ENCODE peak calls at places on chromosomes 11 and 22, in nine cellular contexts. F is CD8-positive, alpha-beta memory T cell; A is right cardiac atrium; X is mammary epithelial cell; G is heart left ventricle; T is tibial artery; C is aorta; N is MM.1S; Z is A549. O is an unnamed sample.
A peak's percentile ranks its signal among the peaks of the same experiment; 100 is the strongest.

GRCh38 chr22:19149047-19149883 is 827 bp downstream of the GSC2 start:
- DNase-seq in F (peak; percentile 20), A (no peak), X (peak; percentile 42), G (no peak), T (no peak), C (no peak), N (no peak), Z (no peak), O (no peak)

GRCh38 chr22:38554281-38554680 is 15.7 kb downstream of the DMC1 start:
- DNase-seq in F (no peak), A (no peak), X (peak; percentile 8), G (no peak), T (no peak), C (no peak), N (no peak), Z (no peak), O (no peak)

GRCh38 chr11:69703711-69704507 is at the start of gene FGF19:
- DNase-seq in F (no peak), A (peak; percentile 34), X (peak; percentile 22), G (no peak), T (no peak), C (no peak), N (no peak), Z (peak; percentile 33), O (no peak)

GRCh38 chr11:518463-519202 is 11.6 kb upstream of the RNH1 start:
- DNase-seq in F (peak; percentile 85), A (peak; percentile 95), X (peak; percentile 97), G (peak; percentile 86), T (peak; percentile 97), C (peak; percentile 94), N (no peak), Z (peak; percentile 93), O (no peak)

GRCh38 chr11:76772100-76772782 is 10.9 kb upstream of the TSKU start:
- DNase-seq in F (no peak), A (no peak), X (no peak), G (no peak), T (no peak), C (no peak), N (no peak), Z (no peak), O (no peak)

GRCh38 chr11:1749020-1749758 is 1.2 kb downstream of the IFITM10 start:
- DNase-seq in F (no peak), A (peak; percentile 68), X (peak; percentile 44), G (no peak), T (peak; percentile 78), C (peak; percentile 72), N (no peak), Z (no peak), O (no peak)

GRCh38 chr22:43183496-43184263 is 3.3 kb downstream of the TTLL12 start:
- DNase-seq in F (no peak), A (peak; percentile 28), X (peak; percentile 21), G (no peak), T (no peak), C (peak; percentile 34), N (no peak), Z (no peak), O (no peak)

GRCh38 chr11:118230088-118230487 is 5.3 kb upstream of the JAML start:
- DNase-seq in F (peak; percentile 79), A (no peak), X (no peak), G (no peak), T (no peak), C (no peak), N (no peak), Z (no peak), O (no peak)

GRCh38 chr11:23078289-23078971 is 218.2 kb upstream of the CCDC179 start:
- DNase-seq in F (no peak), A (no peak), X (peak; percentile 4), G (no peak), T (no peak), C (no peak), N (no peak), Z (no peak), O (no peak)

GRCh38 chr11:112380464-112380863 is 119.8 kb upstream of the PLET1 start:
- DNase-seq in F (no peak), A (no peak), X (no peak), G (no peak), T (no peak), C (no peak), N (no peak), Z (no peak), O (no peak)

GRCh38 chr11:61814242-61814957 is 2.4 kb downstream of the FADS1 start:
- DNase-seq in F (no peak), A (no peak), X (peak; percentile 17), G (peak; percentile 47), T (peak; percentile 76), C (no peak), N (no peak), Z (no peak), O (no peak)

GRCh38 chr11:47372422-47372821 is 5.9 kb downstream of the SPI1 start:
- DNase-seq in F (no peak), A (peak; percentile 10), X (no peak), G (no peak), T (no peak), C (no peak), N (no peak), Z (no peak), O (no peak)

GRCh38 chr22:37440875-37441274 is 13.6 kb upstream of the ELFN2 start:
- DNase-seq in F (no peak), A (no peak), X (no peak), G (no peak), T (no peak), C (peak; percentile 5), N (no peak), Z (no peak), O (no peak)

GRCh38 chr11:57761301-57762234 is at the start of gene CTNND1:
- DNase-seq in F (no peak), A (peak; percentile 90), X (peak; percentile 97), G (peak; percentile 90), T (peak; percentile 95), C (peak; percentile 91), N (no peak), Z (peak; percentile 99), O (peak; percentile 89)

DNA sequence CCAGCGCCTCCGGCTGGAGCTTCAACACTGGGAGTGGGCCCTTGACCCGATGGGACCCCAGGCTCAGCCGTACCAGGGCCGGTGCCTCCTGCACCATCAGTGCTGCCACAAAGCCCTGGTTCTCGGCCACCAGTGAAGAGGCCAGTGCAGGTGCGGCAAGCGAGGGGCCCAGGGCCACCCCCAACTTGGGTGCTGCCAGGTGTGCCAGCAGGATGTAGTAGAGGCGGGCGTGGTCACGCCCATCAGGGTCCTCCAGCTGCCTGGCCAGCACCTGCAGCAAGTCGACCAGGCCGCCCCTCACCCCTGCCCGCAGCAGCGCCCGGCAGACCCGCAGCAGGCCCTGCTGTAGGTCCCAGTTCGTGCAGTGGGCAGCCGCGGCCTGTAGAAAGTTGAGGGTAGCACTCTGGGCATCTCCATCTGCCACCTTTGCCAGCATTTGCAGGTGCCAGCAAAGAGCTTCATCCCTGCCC is 2.3 kb downstream of the AP5B1 start:
- DNase-seq in F (no peak), A (no peak), X (no peak), G (no peak), T (peak; percentile 65), C (no peak), N (no peak), Z (no peak), O (no peak)
- H3K27ac ChIP-seq in F (no peak overlapping the region), A (no peak overlapping the region), X (no peak overlapping the region), G (no peak overlapping the region), T (no peak overlapping the region), C (no peak overlapping the region), N (no peak overlapping the region), Z (no peak overlapping the region), O (no peak overlapping the region)

GRCh38 chr11:131955901-131956300 is 585.5 kb downstream of the NTM start:
- DNase-seq in F (no peak), A (no peak), X (no peak), G (no peak), T (no peak), C (no peak), N (no peak), Z (no peak), O (no peak)
- H3K27ac ChIP-seq in F (no peak overlapping the region), A (no peak overlapping the region), X (no peak overlapping the region), G (no peak overlapping the region), T (no peak overlapping the region), C (no peak overlapping the region), N (no peak overlapping the region), Z (no peak overlapping the region), O (no peak overlapping the region)

GRCh38 chr11:7613394-7613720 is 59.9 kb downstream of the CYB5R2 start:
- DNase-seq in F (no peak), A (no peak), X (peak; percentile 33), G (no peak), T (no peak), C (no peak), N (no peak), Z (no peak), O (no peak)
- H3K27ac ChIP-seq in F (no peak overlapping the region), A (no peak overlapping the region), X (no peak overlapping the region), G (no peak overlapping the region), T (peak overlapping the region; percentile 31), C (peak overlapping the region; percentile 67), N (peak overlapping the region; percentile 58), Z (peak overlapping the region; percentile 27), O (no peak overlapping the region)

GRCh38 chr11:129894281-129895125 is 875 bp downstream of the NFRKB start:
- DNase-seq in F (no peak), A (no peak), X (peak; percentile 14), G (no peak), T (no peak), C (no peak), N (peak; percentile 27), Z (no peak), O (no peak)
- H3K27ac ChIP-seq in F (peak overlapping the region; percentile 65), A (no peak overlapping the region), X (peak overlapping the region; percentile 44), G (no peak overlapping the region), T (peak overlapping the region; percentile 81), C (peak overlapping the region; percentile 8), N (no peak overlapping the region), Z (peak overlapping the region; percentile 100), O (no peak overlapping the region)

O was measured in iPS DF 6.9.